ENCODE peak calls at places on chromosomes 16 and 17, in ten cellular contexts. One of them, this sample, is unnamed.
A peak's percentile ranks its signal among the peaks of the same experiment; 100 is the strongest.

GRCh38 chr17:75468779-75469373 is 12.4 kb downstream of the TMEM94 start:
- DNase-seq in fibroblast of lung: no peak
- DNase-seq in activated B cell treated with CpG ODN at 0.5 μM for 24 hours: no peak
- DNase-seq in nephron progenitor cell: no peak
- DNase-seq in neural crest cell: no peak
- DNase-seq in upper lobe of right lung: no peak
- DNase-seq in fibroblast of villous mesenchyme: no peak
- DNase-seq in Peyer's patch: no peak
- DNase-seq in AG04449: no peak
- DNase-seq in stomach: peak; percentile 36
- DNase-seq in this sample: no peak

GRCh38 chr17:75596320-75597087 is 8.9 kb downstream of the MYO15B start:
- DNase-seq in activated B cell treated with CpG ODN at 0.5 μM for 24 hours: no peak
- DNase-seq in Peyer's patch: no peak
- DNase-seq in nephron progenitor cell: no peak
- DNase-seq in fibroblast of villous mesenchyme: no peak
- DNase-seq in fibroblast of lung: no peak
- DNase-seq in AG04449: no peak
- DNase-seq in upper lobe of right lung: no peak
- DNase-seq in stomach: no peak
- DNase-seq in neural crest cell: no peak
- DNase-seq in this sample: no peak

GRCh38 chr16:67142342-67142741 is 8.5 kb downstream of the B3GNT9 start:
- DNase-seq in Peyer's patch: no peak
- DNase-seq in fibroblast of villous mesenchyme: no peak
- DNase-seq in stomach: no peak
- DNase-seq in fibroblast of lung: no peak
- DNase-seq in AG04449: no peak
- DNase-seq in nephron progenitor cell: no peak
- DNase-seq in neural crest cell: no peak
- DNase-seq in activated B cell treated with CpG ODN at 0.5 μM for 24 hours: no peak
- DNase-seq in upper lobe of right lung: no peak
- DNase-seq in this sample: no peak

GRCh38 chr16:88383401-88384221 is 852 bp downstream of the ZNF469 start:
- DNase-seq in fibroblast of villous mesenchyme: peak; percentile 69
- DNase-seq in AG04449: no peak
- DNase-seq in upper lobe of right lung: peak; percentile 76
- DNase-seq in stomach: peak; percentile 43
- DNase-seq in activated B cell treated with CpG ODN at 0.5 μM for 24 hours: peak; percentile 28
- DNase-seq in Peyer's patch: no peak
- DNase-seq in nephron progenitor cell: peak; percentile 60
- DNase-seq in neural crest cell: peak; percentile 45
- DNase-seq in fibroblast of lung: peak; percentile 48
- DNase-seq in this sample: peak; percentile 38

GRCh38 chr16:53071748-53072301 is 17.0 kb downstream of the CHD9 start:
- DNase-seq in stomach: no peak
- DNase-seq in nephron progenitor cell: no peak
- DNase-seq in upper lobe of right lung: peak; percentile 71
- DNase-seq in fibroblast of lung: peak; percentile 28
- DNase-seq in Peyer's patch: no peak
- DNase-seq in activated B cell treated with CpG ODN at 0.5 μM for 24 hours: no peak
- DNase-seq in neural crest cell: no peak
- DNase-seq in fibroblast of villous mesenchyme: no peak
- DNase-seq in AG04449: no peak
- DNase-seq in this sample: no peak

GRCh38 chr17:10278218-10278617 is 79.8 kb upstream of the GAS7 start:
- DNase-seq in fibroblast of lung: no peak
- DNase-seq in activated B cell treated with CpG ODN at 0.5 μM for 24 hours: no peak
- DNase-seq in AG04449: no peak
- DNase-seq in upper lobe of right lung: no peak
- DNase-seq in stomach: no peak
- DNase-seq in nephron progenitor cell: peak; percentile 18
- DNase-seq in neural crest cell: no peak
- DNase-seq in Peyer's patch: no peak
- DNase-seq in fibroblast of villous mesenchyme: no peak
- DNase-seq in this sample: no peak

GRCh38 chr17:79002291-79002690 is 7.3 kb downstream of the CANT1 start:
- DNase-seq in neural crest cell: no peak
- DNase-seq in Peyer's patch: peak; percentile 37
- DNase-seq in nephron progenitor cell: no peak
- DNase-seq in fibroblast of villous mesenchyme: no peak
- DNase-seq in upper lobe of right lung: no peak
- DNase-seq in fibroblast of lung: no peak
- DNase-seq in stomach: no peak
- DNase-seq in AG04449: no peak
- DNase-seq in activated B cell treated with CpG ODN at 0.5 μM for 24 hours: no peak
- DNase-seq in this sample: no peak

GRCh38 chr16:24580665-24581064 is 41.3 kb downstream of the RBBP6 start:
- DNase-seq in stomach: no peak
- DNase-seq in neural crest cell: no peak
- DNase-seq in activated B cell treated with CpG ODN at 0.5 μM for 24 hours: no peak
- DNase-seq in upper lobe of right lung: no peak
- DNase-seq in fibroblast of villous mesenchyme: peak; percentile 58
- DNase-seq in fibroblast of lung: peak; percentile 28
- DNase-seq in nephron progenitor cell: no peak
- DNase-seq in Peyer's patch: no peak
- DNase-seq in AG04449: peak; percentile 14
- DNase-seq in this sample: no peak

GRCh38 chr16:24838554-24839266 is 7.1 kb upstream of the SLC5A11 start:
- DNase-seq in neural crest cell: no peak
- DNase-seq in fibroblast of lung: peak; percentile 73
- DNase-seq in nephron progenitor cell: no peak
- DNase-seq in AG04449: no peak
- DNase-seq in upper lobe of right lung: no peak
- DNase-seq in stomach: no peak
- DNase-seq in activated B cell treated with CpG ODN at 0.5 μM for 24 hours: no peak
- DNase-seq in Peyer's patch: no peak
- DNase-seq in fibroblast of villous mesenchyme: peak; percentile 68
- DNase-seq in this sample: no peak

GRCh38 chr16:88920618-88921602 is 54.5 kb upstream of the PABPN1L start:
- DNase-seq in Peyer's patch: peak; percentile 78
- DNase-seq in AG04449: no peak
- DNase-seq in stomach: peak; percentile 58
- DNase-seq in nephron progenitor cell: no peak
- DNase-seq in fibroblast of villous mesenchyme: peak; percentile 67
- DNase-seq in fibroblast of lung: peak; percentile 55
- DNase-seq in upper lobe of right lung: no peak
- DNase-seq in neural crest cell: no peak
- DNase-seq in activated B cell treated with CpG ODN at 0.5 μM for 24 hours: peak; percentile 49
- DNase-seq in this sample: no peak

GRCh38 chr16:87657621-87658192 is 55.4 kb downstream of the JPH3 start:
- DNase-seq in AG04449: no peak
- DNase-seq in Peyer's patch: no peak
- DNase-seq in fibroblast of lung: peak; percentile 3
- DNase-seq in stomach: no peak
- DNase-seq in activated B cell treated with CpG ODN at 0.5 μM for 24 hours: no peak
- DNase-seq in fibroblast of villous mesenchyme: peak; percentile 5
- DNase-seq in upper lobe of right lung: no peak
- DNase-seq in neural crest cell: no peak
- DNase-seq in nephron progenitor cell: no peak
- DNase-seq in this sample: no peak

GRCh38 chr16:11916524-11917285 is 949 bp upstream of the GSPT1 start:
- DNase-seq in fibroblast of villous mesenchyme: peak; percentile 91
- DNase-seq in neural crest cell: no peak
- DNase-seq in nephron progenitor cell: no peak
- DNase-seq in fibroblast of lung: peak; percentile 63
- DNase-seq in stomach: peak; percentile 60
- DNase-seq in Peyer's patch: peak; percentile 51
- DNase-seq in AG04449: no peak
- DNase-seq in upper lobe of right lung: no peak
- DNase-seq in activated B cell treated with CpG ODN at 0.5 μM for 24 hours: no peak
- DNase-seq in this sample: no peak

GRCh38 chr17:660453-660852 is 54.2 kb downstream of the VPS53 start:
- DNase-seq in fibroblast of lung: no peak
- DNase-seq in fibroblast of villous mesenchyme: no peak
- DNase-seq in upper lobe of right lung: no peak
- DNase-seq in activated B cell treated with CpG ODN at 0.5 μM for 24 hours: no peak
- DNase-seq in nephron progenitor cell: no peak
- DNase-seq in Peyer's patch: no peak
- DNase-seq in AG04449: no peak
- DNase-seq in neural crest cell: no peak
- DNase-seq in stomach: no peak
- DNase-seq in this sample: no peak

GRCh38 chr17:75856062-75856681 is 1.0 kb upstream of the WBP2 start:
- DNase-seq in AG04449: no peak
- DNase-seq in Peyer's patch: no peak
- DNase-seq in stomach: peak; percentile 33
- DNase-seq in fibroblast of lung: no peak
- DNase-seq in neural crest cell: peak; percentile 55
- DNase-seq in upper lobe of right lung: no peak
- DNase-seq in activated B cell treated with CpG ODN at 0.5 μM for 24 hours: no peak
- DNase-seq in nephron progenitor cell: no peak
- DNase-seq in fibroblast of villous mesenchyme: no peak
- DNase-seq in this sample: no peak

GRCh38 chr17:67639997-67640396 is 77.7 kb upstream of the NOL11 start:
- DNase-seq in AG04449: no peak
- DNase-seq in stomach: no peak
- DNase-seq in Peyer's patch: no peak
- DNase-seq in nephron progenitor cell: no peak
- DNase-seq in fibroblast of lung: no peak
- DNase-seq in fibroblast of villous mesenchyme: no peak
- DNase-seq in activated B cell treated with CpG ODN at 0.5 μM for 24 hours: no peak
- DNase-seq in upper lobe of right lung: no peak
- DNase-seq in neural crest cell: no peak
- DNase-seq in this sample: no peak

GRCh38 chr17:76547183-76547641 is 7.4 kb downstream of the PRCD start:
- DNase-seq in stomach: peak; percentile 51
- DNase-seq in activated B cell treated with CpG ODN at 0.5 μM for 24 hours: no peak
- DNase-seq in Peyer's patch: peak; percentile 84
- DNase-seq in AG04449: no peak
- DNase-seq in nephron progenitor cell: peak; percentile 77
- DNase-seq in fibroblast of villous mesenchyme: peak; percentile 87
- DNase-seq in neural crest cell: peak; percentile 74
- DNase-seq in fibroblast of lung: peak; percentile 59
- DNase-seq in upper lobe of right lung: no peak
- DNase-seq in this sample: peak; percentile 48

GRCh38 chr16:66212426-66212825 is 154.1 kb upstream of the CDH5 start:
- DNase-seq in Peyer's patch: no peak
- DNase-seq in fibroblast of villous mesenchyme: no peak
- DNase-seq in neural crest cell: no peak
- DNase-seq in stomach: no peak
- DNase-seq in nephron progenitor cell: no peak
- DNase-seq in activated B cell treated with CpG ODN at 0.5 μM for 24 hours: no peak
- DNase-seq in upper lobe of right lung: no peak
- DNase-seq in fibroblast of lung: no peak
- DNase-seq in AG04449: no peak
- DNase-seq in this sample: no peak

GRCh38 chr17:8631554-8631877 is 991 bp upstream of the MYH10 start:
- DNase-seq in fibroblast of lung: peak; percentile 26
- DNase-seq in fibroblast of villous mesenchyme: no peak
- DNase-seq in Peyer's patch: no peak
- DNase-seq in neural crest cell: no peak
- DNase-seq in stomach: no peak
- DNase-seq in activated B cell treated with CpG ODN at 0.5 μM for 24 hours: no peak
- DNase-seq in nephron progenitor cell: no peak
- DNase-seq in AG04449: no peak
- DNase-seq in upper lobe of right lung: no peak
- DNase-seq in this sample: no peak

DNA sequence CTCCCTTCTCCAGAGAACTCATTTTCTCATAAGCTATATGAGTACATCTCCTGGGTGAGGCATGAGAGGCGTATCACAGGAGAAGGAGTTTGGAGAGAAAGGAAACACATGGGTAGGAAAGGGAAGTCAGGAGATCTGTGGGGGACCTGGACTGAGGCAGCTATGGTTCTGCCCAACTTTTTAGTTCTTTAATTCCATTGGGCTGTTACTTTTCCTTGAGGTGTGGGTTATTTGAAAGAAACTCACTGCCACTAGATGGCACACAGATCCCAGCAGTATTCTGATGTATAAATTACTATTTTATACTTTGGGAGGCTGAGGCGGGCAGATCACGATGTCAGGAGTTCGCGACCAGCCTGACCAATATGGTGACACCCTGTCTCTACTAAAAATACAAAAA is 63.6 kb downstream of the NUP93 start:
- DNase-seq in activated B cell treated with CpG ODN at 0.5 μM for 24 hours: no peak
- DNase-seq in fibroblast of villous mesenchyme: peak; percentile 65
- DNase-seq in upper lobe of right lung: no peak
- DNase-seq in nephron progenitor cell: no peak
- DNase-seq in Peyer's patch: no peak
- DNase-seq in stomach: no peak
- DNase-seq in fibroblast of lung: no peak
- DNase-seq in AG04449: no peak
- DNase-seq in neural crest cell: no peak
- DNase-seq in this sample: no peak
- TF ChIP-seq CTCF in activated B cell treated with CpG ODN at 0.5 μM for 24 hours: no peak
- TF ChIP-seq CTCF in fibroblast of villous mesenchyme: peak; percentile 64
- TF ChIP-seq CTCF in upper lobe of right lung: peak; percentile 35
- TF ChIP-seq CTCF in nephron progenitor cell: peak; percentile 15
- TF ChIP-seq CTCF in Peyer's patch: no peak
- TF ChIP-seq CTCF in stomach: peak; percentile 4
- TF ChIP-seq CTCF in fibroblast of lung: peak; percentile 60
- TF ChIP-seq CTCF in AG04449: peak; percentile 39
- TF ChIP-seq CTCF in neural crest cell: peak; percentile 60
- TF ChIP-seq CTCF in this sample: peak; percentile 49

DNA sequence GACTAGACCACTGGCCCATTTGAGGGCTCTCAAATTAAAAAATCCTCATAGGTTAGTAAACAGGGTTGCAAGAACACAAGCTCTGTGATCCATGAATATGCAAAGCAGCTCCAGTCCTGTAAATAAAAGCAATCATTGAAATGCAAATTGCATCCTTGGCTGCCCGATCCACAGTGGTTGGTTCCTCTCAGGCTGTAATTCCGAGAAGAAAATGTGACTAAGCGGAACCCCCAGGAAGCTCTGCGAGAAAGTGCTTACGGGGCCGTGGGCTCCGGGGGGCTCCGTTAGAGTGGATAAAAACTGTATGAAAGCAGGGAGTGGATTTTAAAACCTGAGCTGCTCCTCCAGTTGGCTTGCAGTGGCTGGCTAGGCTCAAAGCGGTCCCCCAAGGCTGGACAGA is 2.5 kb downstream of the GPRC5B start:
- DNase-seq in Peyer's patch: no peak
- DNase-seq in nephron progenitor cell: no peak
- DNase-seq in stomach: no peak
- DNase-seq in fibroblast of villous mesenchyme: no peak
- DNase-seq in neural crest cell: no peak
- DNase-seq in upper lobe of right lung: no peak
- DNase-seq in fibroblast of lung: peak; percentile 18
- DNase-seq in AG04449: no peak
- DNase-seq in activated B cell treated with CpG ODN at 0.5 μM for 24 hours: no peak
- DNase-seq in this sample: no peak
- TF ChIP-seq CTCF in Peyer's patch: no peak
- TF ChIP-seq CTCF in nephron progenitor cell: no peak
- TF ChIP-seq CTCF in stomach: no peak
- TF ChIP-seq CTCF in fibroblast of villous mesenchyme: no peak
- TF ChIP-seq CTCF in neural crest cell: no peak
- TF ChIP-seq CTCF in upper lobe of right lung: no peak
- TF ChIP-seq CTCF in fibroblast of lung: no peak
- TF ChIP-seq CTCF in AG04449: no peak
- TF ChIP-seq CTCF in activated B cell treated with CpG ODN at 0.5 μM for 24 hours: no peak
- TF ChIP-seq CTCF in this sample: no peak

GRCh38 chr17:44095647-44096496 is 25.3 kb downstream of the G6PC3 start:
- DNase-seq in activated B cell treated with CpG ODN at 0.5 μM for 24 hours: no peak
- DNase-seq in upper lobe of right lung: peak; percentile 73
- DNase-seq in nephron progenitor cell: peak; percentile 75
- DNase-seq in fibroblast of villous mesenchyme: peak; percentile 96
- DNase-seq in neural crest cell: peak; percentile 63
- DNase-seq in AG04449: no peak
- DNase-seq in Peyer's patch: peak; percentile 58
- DNase-seq in stomach: no peak
- DNase-seq in fibroblast of lung: peak; percentile 92
- DNase-seq in this sample: peak; percentile 52
- TF ChIP-seq CTCF in activated B cell treated with CpG ODN at 0.5 μM for 24 hours: no peak
- TF ChIP-seq CTCF in upper lobe of right lung: no peak
- TF ChIP-seq CTCF in nephron progenitor cell: no peak
- TF ChIP-seq CTCF in fibroblast of villous mesenchyme: peak; percentile 44
- TF ChIP-seq CTCF in neural crest cell: no peak
- TF ChIP-seq CTCF in AG04449: peak; percentile 38
- TF ChIP-seq CTCF in Peyer's patch: no peak
- TF ChIP-seq CTCF in stomach: no peak
- TF ChIP-seq CTCF in fibroblast of lung: peak; percentile 39
- TF ChIP-seq CTCF in this sample: no peak

GRCh38 chr16:57048095-57048494 is 44.3 kb upstream of the CPNE2 start:
- DNase-seq in nephron progenitor cell: no peak
- DNase-seq in Peyer's patch: no peak
- DNase-seq in AG04449: no peak
- DNase-seq in fibroblast of villous mesenchyme: no peak
- DNase-seq in upper lobe of right lung: no peak
- DNase-seq in stomach: no peak
- DNase-seq in neural crest cell: no peak
- DNase-seq in activated B cell treated with CpG ODN at 0.5 μM for 24 hours: no peak
- DNase-seq in fibroblast of lung: no peak
- DNase-seq in this sample: no peak
- TF ChIP-seq CTCF in nephron progenitor cell: no peak
- TF ChIP-seq CTCF in Peyer's patch: no peak
- TF ChIP-seq CTCF in AG04449: no peak
- TF ChIP-seq CTCF in fibroblast of villous mesenchyme: no peak
- TF ChIP-seq CTCF in upper lobe of right lung: no peak
- TF ChIP-seq CTCF in stomach: no peak
- TF ChIP-seq CTCF in neural crest cell: no peak
- TF ChIP-seq CTCF in activated B cell treated with CpG ODN at 0.5 μM for 24 hours: no peak
- TF ChIP-seq CTCF in fibroblast of lung: no peak
- TF ChIP-seq CTCF in this sample: no peak

This sample was measured in progenitor cell of endocrine pancreas.